ENCODE peak calls at places on chromosome 1, in six cellular contexts. A is K562, T is GM12891, G is HepG2, J is GM12878, E is SK-N-SH. L is an unnamed sample.

GRCh38 chr1:47650205-47650604 is 212.4 kb downstream of the FOXD2 start:
- DNase-seq in T (no peak), J (no peak), A (no peak), E (no peak), G (no peak), L (no peak)

GRCh38 chr1:4062041-4062440 is 162.0 kb upstream of the C1orf174 start:
- DNase-seq in G (no peak), T (no peak), J (no peak), E (no peak), A (no peak), L (no peak)

GRCh38 chr1:85570446-85571180 is 9.9 kb upstream of the CCN1 start:
- DNase-seq in A (no peak), T (no peak), J (no peak), E (no peak), G (no peak), L (no peak)

GRCh38 chr1:182035097-182035770 is 26.3 kb downstream of the ZNF648 start:
- DNase-seq in T (no peak), J (no peak), G (no peak), E (no peak), A (peak; percentile 26), L (no peak)

GRCh38 chr1:208059328-208060017 is 148.5 kb upstream of the CD34 start:
- DNase-seq in T (no peak), E (peak; percentile 83), A (no peak), G (peak; percentile 23), J (no peak), L (no peak)

GRCh38 chr1:165598676-165599059 is 32.4 kb upstream of the MGST3 start:
- DNase-seq in A (no peak), J (no peak), T (no peak), G (no peak), E (no peak), L (no peak)

GRCh38 chr1:54982739-54983138 is 2.3 kb downstream of the TMEM61 start:
- DNase-seq in E (peak; percentile 46), J (no peak), G (peak; percentile 43), T (no peak), A (no peak), L (no peak)

GRCh38 chr1:226457307-226457712 is 49.4 kb upstream of the PARP1 start:
- DNase-seq in E (no peak), G (no peak), J (no peak), T (no peak), A (peak; percentile 44), L (no peak)

GRCh38 chr1:14929547-14930223 is 223.9 kb upstream of the TMEM51 start:
- DNase-seq in E (no peak), A (peak; percentile 88), T (no peak), G (no peak), J (no peak), L (no peak)

GRCh38 chr1:67787746-67788145 is 45.5 kb downstream of the GNG12 start:
- DNase-seq in J (no peak), G (no peak), A (no peak), T (no peak), E (no peak), L (no peak)

GRCh38 chr1:146036241-146036989 is 14.9 kb upstream of the HJV start:
- DNase-seq in G (peak; percentile 41), E (no peak), T (no peak), J (peak; percentile 36), A (no peak), L (no peak)

GRCh38 chr1:225750420-225750819 is 27.2 kb upstream of the SRP9 start:
- DNase-seq in G (no peak), A (no peak), E (no peak), J (no peak), T (no peak), L (no peak)

GRCh38 chr1:115251856-115252255 is 86.2 kb downstream of the NGF start:
- DNase-seq in T (no peak), E (peak; percentile 59), J (no peak), G (no peak), A (no peak), L (no peak)

GRCh38 chr1:168164771-168165170 is 14.0 kb upstream of the TIPRL start:
- DNase-seq in J (no peak), T (no peak), A (no peak), G (no peak), E (no peak), L (no peak)

GRCh38 chr1:103109291-103109920 is 1.1 kb upstream of the COL11A1 start:
- DNase-seq in T (no peak), E (no peak), A (no peak), G (no peak), J (no peak), L (no peak)

GRCh38 chr1:43937179-43937865 is 3.7 kb downstream of the ARTN start:
- DNase-seq in G (no peak), E (no peak), J (no peak), T (no peak), A (no peak), L (no peak)

GRCh38 chr1:27322569-27323116 is 680 bp downstream of the TMEM222 start:
- DNase-seq in T (no peak), A (peak; percentile 41), E (no peak), J (no peak), G (peak; percentile 25), L (no peak)

GRCh38 chr1:207890136-207890738 is 20.7 kb downstream of the CD34 start:
- DNase-seq in J (no peak), G (no peak), A (no peak), E (no peak), T (no peak), L (no peak)

GRCh38 chr1:20371411-20371810 is 80.7 kb downstream of the VWA5B1 start:
- DNase-seq in G (no peak), T (no peak), A (peak; percentile 14), E (no peak), J (no peak), L (no peak)

GRCh38 chr1:48177257-48177656 is 45.3 kb upstream of the SLC5A9 start:
- DNase-seq in E (no peak), J (no peak), G (no peak), T (no peak), A (peak; percentile 76), L (no peak)

GRCh38 chr1:22745675-22746585 is 35.3 kb downstream of the EPHB2 start:
- DNase-seq in A (no peak), G (peak; percentile 63), T (no peak), J (no peak), E (peak; percentile 69), L (no peak)

GRCh38 chr1:225577243-225577642 is 75.7 kb downstream of the ENAH start:
- DNase-seq in G (no peak), J (no peak), A (no peak), E (no peak), T (no peak), L (no peak)

GRCh38 chr1:71737768-71738167 is 544.6 kb downstream of the NEGR1 start:
- DNase-seq in A (no peak), J (no peak), E (no peak), T (no peak), G (no peak), L (no peak)

GRCh38 chr1:201888282-201889033 is at the start of gene SHISA4:
- DNase-seq in E (peak; percentile 95), G (peak; percentile 29), J (no peak), T (peak; percentile 47), A (peak; percentile 35), L (no peak)

GRCh38 chr1:11802973-11803885 is 2.5 kb downstream of the MTHFR start:
- DNase-seq in E (peak; percentile 72), T (peak; percentile 70), A (peak; percentile 99), J (peak; percentile 42), G (peak; percentile 64), L (peak; percentile 74)

GRCh38 chr1:156961709-156962108 is 41.3 kb downstream of the LRRC71 start:
- DNase-seq in J (no peak), A (peak; percentile 25), G (no peak), E (no peak), T (no peak), L (no peak)

GRCh38 chr1:220810179-220810653 is 23.5 kb downstream of the MTARC1 start:
- DNase-seq in A (peak; percentile 82), J (peak; percentile 8), T (peak; percentile 61), E (peak; percentile 67), G (peak; percentile 47), L (peak; percentile 61)

GRCh38 chr1:226880372-226881287 is 10.2 kb downstream of the PSEN2 start:
- DNase-seq in A (no peak), G (no peak), T (no peak), E (no peak), J (no peak), L (no peak)

GRCh38 chr1:10384219-10384618 is 14.6 kb upstream of the PGD start:
- DNase-seq in A (no peak), G (no peak), E (no peak), T (no peak), J (no peak), L (no peak)

GRCh38 chr1:96309783-96310182 is 411.8 kb upstream of the PTBP2 start:
- DNase-seq in A (no peak), G (no peak), T (no peak), J (no peak), E (no peak), L (no peak)

GRCh38 chr1:78419309-78419708 is 71.5 kb upstream of the PTGFR start:
- DNase-seq in A (no peak), G (no peak), E (no peak), J (no peak), T (no peak), L (no peak)

GRCh38 chr1:62595647-62596046 is 1.7 kb upstream of the ANGPTL3 start:
- DNase-seq in G (peak; percentile 17), T (no peak), A (no peak), E (no peak), J (no peak), L (no peak)

GRCh38 chr1:31937300-31938183 is 626 bp downstream of the PTP4A2 start:
- DNase-seq in T (peak; percentile 49), J (no peak), A (peak; percentile 85), E (peak; percentile 89), G (peak; percentile 39), L (no peak)
- TF ChIP-seq TAF1 in T (peak; percentile 31), J (no peak), A (peak; percentile 53), E (peak; percentile 28), G (no peak), L (no peak)

GRCh38 chr1:231656741-231657140 is 30.2 kb downstream of the DISC1 start:
- DNase-seq in G (no peak), J (no peak), A (no peak), T (no peak), E (no peak), L (no peak)
- TF ChIP-seq TAF1 in G (no peak), J (no peak), A (no peak), T (no peak), E (no peak), L (no peak)

DNA sequence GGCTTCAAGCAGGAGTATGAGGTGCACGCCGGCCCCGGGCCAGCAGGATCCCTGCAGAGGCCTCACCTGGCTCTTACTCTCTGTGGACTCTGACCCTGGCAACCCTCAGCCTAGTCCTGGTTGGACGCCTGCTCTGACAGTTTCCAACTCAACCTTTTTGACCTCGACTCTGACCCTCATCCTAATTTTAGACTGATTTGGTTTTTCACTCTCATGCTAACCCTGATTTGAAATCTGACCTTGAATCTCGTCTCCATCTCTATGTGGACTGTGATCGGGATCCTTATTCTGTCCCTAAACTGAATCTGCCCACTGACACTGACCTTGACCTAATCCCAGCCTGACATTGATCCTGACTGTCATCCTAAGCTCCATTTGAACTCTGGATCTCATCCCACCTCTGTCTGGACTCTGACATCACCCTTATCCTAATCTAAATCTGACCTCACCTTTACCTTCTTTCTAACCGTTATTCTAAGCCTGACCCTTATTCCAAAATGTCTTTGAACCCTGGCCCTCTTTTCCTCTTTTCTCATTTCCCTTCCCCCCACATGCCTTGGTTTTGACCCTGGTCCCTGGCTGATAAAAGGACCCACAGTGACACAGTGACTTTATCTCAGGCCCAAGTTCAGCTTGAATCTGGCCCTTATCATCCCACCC is 67.8 kb downstream of the PTPRU start:
- DNase-seq in T (no peak), E (no peak), J (no peak), G (no peak), A (no peak), L (no peak)
- TF ChIP-seq TAF1 in T (no peak), E (no peak), J (no peak), G (no peak), A (no peak), L (no peak)

GRCh38 chr1:206070627-206071304 is 17.8 kb downstream of the RHEX start:
- DNase-seq in E (no peak), T (no peak), J (no peak), A (no peak), G (no peak), L (no peak)
- TF ChIP-seq TAF1 in E (no peak), T (no peak), J (no peak), A (no peak), G (no peak), L (no peak)

L was measured in GM12892.